ENCODE peak calls at places on chromosome 2, in seven cellular contexts. I is transverse colon, H is gastrocnemius medialis, X is heart left ventricle, P is Peyer's patch, D is prostate gland, B is adrenal gland. M is an unnamed sample.
A peak's percentile ranks its signal among the peaks of the same experiment; 100 is the strongest.

GRCh38 chr2:15041429-15041837 is 408.9 kb downstream of the LRATD1 start:
- DNase-seq in P (no peak), I (peak; percentile 13), B (no peak), X (no peak), H (peak; percentile 23), D (no peak), M (no peak)

GRCh38 chr2:14909795-14910194 is 277.3 kb downstream of the LRATD1 start:
- DNase-seq in I (no peak), X (no peak), H (no peak), D (no peak), P (no peak), B (no peak), M (no peak)

GRCh38 chr2:144718376-144718775 is 198.5 kb upstream of the ZEB2 start:
- DNase-seq in X (no peak), H (no peak), D (no peak), I (no peak), P (no peak), B (no peak), M (no peak)

GRCh38 chr2:24220534-24221281 is 45.9 kb downstream of the FAM228A start:
- DNase-seq in D (no peak), P (no peak), H (no peak), B (no peak), X (no peak), I (no peak), M (no peak)

GRCh38 chr2:177232098-177232704 is 19.6 kb downstream of the HNRNPA3 start:
- DNase-seq in X (no peak), D (no peak), B (no peak), P (no peak), I (no peak), H (no peak), M (no peak)

GRCh38 chr2:54876764-54877163 is 153.3 kb downstream of the EML6 start:
- DNase-seq in P (no peak), B (no peak), D (no peak), I (no peak), X (no peak), H (no peak), M (no peak)

GRCh38 chr2:30417253-30417652 is 29.8 kb upstream of the LCLAT1 start:
- DNase-seq in D (no peak), H (peak; percentile 66), X (no peak), I (peak; percentile 25), B (no peak), P (no peak), M (no peak)

GRCh38 chr2:193475038-193475437 is 1280.3 kb upstream of the TMEFF2 start:
- DNase-seq in P (no peak), I (no peak), X (no peak), D (peak; percentile 42), B (no peak), H (no peak), M (no peak)

GRCh38 chr2:176093145-176093888 is 796 bp downstream of the HOXD13 start:
- DNase-seq in X (peak; percentile 60), B (no peak), H (no peak), P (peak; percentile 53), I (no peak), D (no peak), M (no peak)

GRCh38 chr2:176090870-176091269 is 1.7 kb upstream of the HOXD13 start:
- DNase-seq in I (no peak), P (no peak), X (no peak), D (no peak), B (no peak), H (no peak), M (no peak)

GRCh38 chr2:176091329-176092258 is 927 bp upstream of the HOXD13 start:
- DNase-seq in I (no peak), X (no peak), H (no peak), B (no peak), P (peak; percentile 47), D (no peak), M (no peak)

GRCh38 chr2:176093889-176094232 is 1.3 kb downstream of the HOXD13 start:
- DNase-seq in P (no peak), I (no peak), D (no peak), B (no peak), H (no peak), X (no peak), M (no peak)

DNA sequence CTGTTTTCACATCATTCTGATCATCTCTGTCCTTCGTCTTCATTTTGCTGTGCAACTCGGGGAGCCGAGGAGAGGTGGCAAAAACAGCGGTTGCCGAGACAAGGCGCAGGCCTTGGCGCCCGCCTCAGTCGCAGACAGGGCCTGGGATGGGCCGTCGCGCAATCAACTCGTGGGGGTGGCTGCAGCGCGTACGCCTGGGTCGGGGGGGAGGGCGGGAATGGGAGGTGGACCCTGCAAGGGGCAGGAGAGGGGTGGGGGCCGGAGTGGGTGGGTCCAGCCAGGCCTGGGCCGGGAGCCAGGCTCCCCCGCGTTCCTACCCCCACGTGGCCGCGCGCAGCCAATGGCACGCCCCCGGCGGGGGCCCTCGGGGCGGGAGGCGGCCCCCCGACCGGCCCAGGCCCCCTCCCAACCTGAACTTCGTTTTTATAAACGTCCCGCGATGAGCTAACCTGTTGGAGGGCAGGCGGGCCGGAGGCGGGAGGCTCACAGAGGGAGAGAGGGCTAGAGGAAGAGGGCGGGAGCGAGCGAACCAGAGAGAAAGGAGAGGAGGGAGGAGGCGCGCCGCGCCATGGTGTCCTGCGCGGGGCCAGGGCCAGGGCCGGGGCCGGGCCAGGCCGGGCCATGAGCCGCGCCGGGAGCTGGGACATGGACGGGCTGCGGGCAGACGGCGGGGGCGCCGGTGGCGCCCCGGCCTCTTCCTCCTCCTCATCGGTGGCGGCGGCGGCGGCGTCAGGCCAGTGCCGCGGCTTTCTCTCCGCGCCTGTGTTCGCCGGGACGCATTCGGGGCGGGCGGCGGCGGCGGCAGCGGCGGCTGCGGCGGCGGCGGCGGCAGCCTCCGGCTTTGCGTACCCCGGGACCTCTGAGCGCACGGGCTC is at the start of gene HOXD13:
- DNase-seq in B (no peak), P (peak; percentile 53), I (no peak), X (peak; percentile 61), H (no peak), D (peak; percentile 81), M (no peak)
- TF ChIP-seq POLR2A in B (no peak), P (no peak), I (no peak), X (no peak), H (no peak), D (peak; percentile 99), M (no peak)

GRCh38 chr2:126783341-126783740 is 115.3 kb upstream of the TEX51 start:
- DNase-seq in B (no peak), H (no peak), P (no peak), I (no peak), X (no peak), D (no peak), M (no peak)

GRCh38 chr2:126781806-126782205 is 116.9 kb upstream of the TEX51 start:
- DNase-seq in P (no peak), X (no peak), I (no peak), B (no peak), H (no peak), D (no peak), M (no peak)

GRCh38 chr2:126779286-126779605 is 119.4 kb upstream of the TEX51 start:
- DNase-seq in X (no peak), D (no peak), H (no peak), P (no peak), B (no peak), I (no peak), M (no peak)

GRCh38 chr2:126782648-126783047 is 116.0 kb upstream of the TEX51 start:
- DNase-seq in H (no peak), X (no peak), I (no peak), P (no peak), D (no peak), B (no peak), M (no peak)

DNA sequence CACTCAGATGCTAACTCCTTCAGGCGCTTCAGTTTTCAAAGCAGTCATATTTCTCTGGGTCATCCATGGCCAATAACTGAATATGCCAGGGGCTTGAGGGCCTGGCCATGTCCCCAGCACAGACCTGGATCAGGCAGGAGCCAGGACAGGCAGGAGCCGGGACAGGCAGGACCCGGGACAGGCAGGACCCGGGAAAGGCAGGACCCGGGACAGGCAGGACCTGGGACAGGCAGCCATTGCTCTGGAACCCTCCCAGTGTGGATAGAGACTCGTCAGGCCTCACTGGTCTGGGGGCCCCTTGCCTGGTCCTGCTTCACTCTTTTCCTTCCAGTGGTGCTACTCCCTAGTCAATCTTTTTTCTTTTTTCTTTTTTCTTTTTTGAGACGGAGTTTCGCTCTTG is 117.5 kb upstream of the TEX51 start:
- DNase-seq in X (no peak), I (no peak), D (no peak), H (no peak), P (no peak), B (no peak), M (no peak)
- H3K4me1 ChIP-seq in X (peaks cover 3% of the 10 kb centered on the region), I (peaks cover 9% of the 10 kb centered on the region), D (no peaks in the 10 kb centered on the region), H (no peaks in the 10 kb centered on the region), P (peaks cover 3% of the 10 kb centered on the region), B (no peaks in the 10 kb centered on the region), M (no peaks in the 10 kb centered on the region)

GRCh38 chr2:238288650-238289573 is 502 bp upstream of the PER2 start:
- DNase-seq in X (peak; percentile 98), P (peak; percentile 98), B (peak; percentile 99), H (peak; percentile 99), D (peak; percentile 99), I (peak; percentile 99), M (peak; percentile 98)

GRCh38 chr2:238291550-238292281 is 3.3 kb upstream of the PER2 start:
- DNase-seq in H (no peak), B (no peak), I (no peak), X (no peak), D (no peak), P (peak; percentile 27), M (no peak)

GRCh38 chr2:238289574-238289973 is 1.2 kb upstream of the PER2 start:
- DNase-seq in I (no peak), D (no peak), H (no peak), B (no peak), X (no peak), P (no peak), M (no peak)

GRCh38 chr2:238290715-238291549 is 2.5 kb upstream of the PER2 start:
- DNase-seq in P (peak; percentile 65), H (no peak), I (peak; percentile 38), B (no peak), D (no peak), X (no peak), M (peak; percentile 41)

GRCh38 chr2:238290079-238290478 is 1.7 kb upstream of the PER2 start:
- DNase-seq in B (no peak), X (no peak), I (peak; percentile 90), H (no peak), D (peak; percentile 87), P (peak; percentile 84), M (no peak)
- TF ChIP-seq POLR2A in B (no peak), X (no peak), I (peak; percentile 69), H (no peak), D (peak; percentile 62), P (peak; percentile 39), M (no peak)

GRCh38 chr2:160293401-160293911 is 93.4 kb upstream of the ITGB6 start:
- DNase-seq in B (no peak), D (no peak), X (no peak), H (no peak), I (no peak), P (no peak), M (no peak)

GRCh38 chr2:160294339-160294803 is 94.3 kb upstream of the ITGB6 start:
- DNase-seq in B (peak; percentile 53), P (no peak), I (peak; percentile 29), X (peak; percentile 64), D (no peak), H (peak; percentile 48), M (peak; percentile 61)

GRCh38 chr2:160298960-160299359 is 98.9 kb upstream of the ITGB6 start:
- DNase-seq in P (no peak), X (no peak), I (no peak), H (no peak), B (no peak), D (no peak), M (no peak)

GRCh38 chr2:160294889-160295288 is 94.8 kb upstream of the ITGB6 start:
- DNase-seq in H (no peak), P (no peak), I (no peak), X (no peak), D (no peak), B (no peak), M (no peak)

GRCh38 chr2:160295519-160296231 is 95.6 kb upstream of the ITGB6 start:
- DNase-seq in B (no peak), H (no peak), X (no peak), I (no peak), P (no peak), D (no peak), M (no peak)
- H3K4me1 ChIP-seq in B (no peaks in the 10 kb centered on the region), H (peaks cover 58% of the 10 kb centered on the region), X (peaks cover 73% of the 10 kb centered on the region), I (peaks cover 8% of the 10 kb centered on the region), P (peaks cover 15% of the 10 kb centered on the region), D (no peaks in the 10 kb centered on the region), M (no peaks in the 10 kb centered on the region)